ENCODE peak calls at places on chromosomes 11 and 22, in seven cellular contexts. B is GF-D8; E is left colon; S is activated CD4-positive, alpha-beta T cell treated with anti-CD3 and anti-CD28 coated beads, Interleukin-2, amount 50 U/mL, for 1 hour; U is posterior vena cava; W is progenitor cell of endocrine pancreas; Z is activated T-helper 1 cell treated with anti-CD3 and anti-CD28 coated beads, Interleukin-2, amount 50 U/mL, for 16 hours. Y is an unnamed sample.

GRCh38 chr11:47552086-47552580 is 799 bp downstream of the CELF1 start:
- DNase-seq in S (peak; percentile 15), U (no peak), B (no peak), W (peak; percentile 23), Z (peak; percentile 6), E (no peak), Y (peak; percentile 38)

GRCh38 chr22:46612904-46613605 is 7.1 kb upstream of the GRAMD4 start:
- DNase-seq in U (no peak), Z (no peak), E (peak; percentile 61), S (peak; percentile 56), B (no peak), W (no peak), Y (no peak)

GRCh38 chr11:117010808-117011540 is 87.3 kb downstream of the SIK3 start:
- DNase-seq in W (no peak), S (no peak), B (no peak), U (no peak), E (no peak), Z (no peak), Y (peak; percentile 97)

GRCh38 chr11:70367071-70367470 is 31.3 kb upstream of the CTTN start:
- DNase-seq in S (no peak), B (no peak), Z (no peak), W (no peak), U (no peak), E (no peak), Y (no peak)

GRCh38 chr22:49045276-49045675 is 782.4 kb downstream of the BRD1 start:
- DNase-seq in W (no peak), Z (no peak), S (no peak), B (no peak), E (no peak), U (peak; percentile 70), Y (no peak)

GRCh38 chr11:2275334-2276279 is 5.2 kb upstream of the ASCL2 start:
- DNase-seq in Z (no peak), W (no peak), B (no peak), U (peak; percentile 53), S (no peak), E (no peak), Y (no peak)

GRCh38 chr11:59767212-59767611 is 12.0 kb downstream of the STX3 start:
- DNase-seq in Z (no peak), S (no peak), W (no peak), B (peak; percentile 96), E (no peak), U (no peak), Y (no peak)

GRCh38 chr11:60625262-60625661 is 74.2 kb upstream of the MS4A8 start:
- DNase-seq in S (no peak), B (no peak), Z (no peak), E (no peak), W (no peak), U (no peak), Y (peak; percentile 55)

GRCh38 chr11:61626580-61627380 is 45.9 kb upstream of the SYT7 start:
- DNase-seq in E (peak; percentile 84), Z (no peak), B (no peak), W (peak; percentile 52), U (no peak), S (no peak), Y (peak; percentile 94)

GRCh38 chr11:40188848-40189247 is 1270.6 kb downstream of the LRRC4C start:
- DNase-seq in B (no peak), S (no peak), Z (no peak), W (no peak), U (no peak), E (no peak), Y (peak; percentile 18)